ENCODE peak calls at places on chromosomes 16 and 17, in seven cellular contexts. A is keratinocyte; O is stimulated activated CD8-positive, alpha-beta memory T cell treated with anti-CD3 and anti-CD28 coated beads, Interleukin-4, amount 100 ng/mL, for 24 hours; R is cardiac muscle cell; V is NCI-H2107; C is skeletal muscle cell; P is NCI-H446. G is an unnamed sample.
A peak's percentile ranks its signal among the peaks of the same experiment; 100 is the strongest.

GRCh38 chr16:85626191-85626951 is 13.2 kb downstream of the GSE1 start:
- DNase-seq in A (no peak), O (no peak), R (peak; percentile 73), V (no peak), C (no peak), P (no peak), G (no peak)

GRCh38 chr16:21560462-21560861 is 38.9 kb upstream of the METTL9 start:
- DNase-seq in A (no peak), O (no peak), R (no peak), V (no peak), C (no peak), P (no peak), G (no peak)

GRCh38 chr16:1826691-1827573 is at the start of the genes FAHD1 and HAGH:
- DNase-seq in A (no peak), O (peak; percentile 80), R (peak; percentile 93), V (peak; percentile 67), C (peak; percentile 80), P (peak; percentile 82), G (peak; percentile 98)

GRCh38 chr16:65319621-65320231 is 197.9 kb upstream of the CDH11 start:
- DNase-seq in A (no peak), O (no peak), R (no peak), V (no peak), C (no peak), P (no peak), G (no peak)

GRCh38 chr16:27966756-27967155 is 96.8 kb downstream of the GSG1L start:
- DNase-seq in A (no peak), O (no peak), R (no peak), V (no peak), C (no peak), P (no peak), G (no peak)

GRCh38 chr17:57589151-57590034 is 155.7 kb downstream of the CCDC182 start:
- DNase-seq in A (no peak), O (no peak), R (no peak), V (no peak), C (no peak), P (no peak), G (no peak)

GRCh38 chr16:85746431-85747227 is 4.3 kb downstream of the C16orf74 start:
- DNase-seq in A (no peak), O (no peak), R (no peak), V (no peak), C (peak; percentile 10), P (no peak), G (no peak)

GRCh38 chr17:31877911-31878702 is 19.1 kb upstream of the COPRS start:
- DNase-seq in A (no peak), O (no peak), R (no peak), V (no peak), C (no peak), P (no peak), G (no peak)

GRCh38 chr16:79393121-79393520 is 207.4 kb downstream of the MAF start:
- DNase-seq in A (no peak), O (no peak), R (peak; percentile 56), V (no peak), C (no peak), P (no peak), G (no peak)

GRCh38 chr16:3094289-3095027 is 4.6 kb downstream of the ZSCAN10 start:
- DNase-seq in A (no peak), O (no peak), R (peak; percentile 53), V (no peak), C (no peak), P (peak; percentile 19), G (no peak)

GRCh38 chr17:62614142-62614541 is 13.3 kb upstream of the MRC2 start:
- DNase-seq in A (no peak), O (no peak), R (peak; percentile 72), V (no peak), C (peak; percentile 84), P (no peak), G (no peak)

GRCh38 chr17:31820691-31821435 is 38.2 kb downstream of the COPRS start:
- DNase-seq in A (no peak), O (no peak), R (no peak), V (no peak), C (no peak), P (no peak), G (no peak)

GRCh38 chr17:57154896-57155295 is 69.8 kb downstream of the AKAP1 start:
- DNase-seq in A (no peak), O (no peak), R (no peak), V (no peak), C (no peak), P (no peak), G (no peak)

GRCh38 chr17:61583242-61583641 is 7.8 kb downstream of the NACA2 start:
- DNase-seq in A (no peak), O (no peak), R (peak; percentile 43), V (peak; percentile 1), C (peak; percentile 18), P (peak; percentile 55), G (peak; percentile 10)

GRCh38 chr16:77273-77806 is 685 bp upstream of the MPG start:
- DNase-seq in A (no peak), O (peak; percentile 9), R (peak; percentile 38), V (no peak), C (no peak), P (no peak), G (peak; percentile 77)

GRCh38 chr17:5816491-5816890 is 232.2 kb upstream of the NLRP1 start:
- DNase-seq in A (no peak), O (no peak), R (no peak), V (no peak), C (no peak), P (no peak), G (no peak)

GRCh38 chr17:50545306-50545705 is 1.7 kb upstream of the SPATA20 start:
- DNase-seq in A (no peak), O (no peak), R (no peak), V (no peak), C (no peak), P (no peak), G (no peak)

GRCh38 chr17:43998552-43998951 is 5.9 kb upstream of the NAGS start:
- DNase-seq in A (no peak), O (no peak), R (no peak), V (no peak), C (no peak), P (no peak), G (no peak)

GRCh38 chr16:77974883-77975282 is 47.5 kb upstream of the CLEC3A start:
- DNase-seq in A (no peak), O (no peak), R (peak; percentile 69), V (no peak), C (no peak), P (no peak), G (no peak)

GRCh38 chr16:49658491-49658890 is 197.4 kb downstream of the ZNF423 start:
- DNase-seq in A (no peak), O (no peak), R (no peak), V (no peak), C (no peak), P (no peak), G (no peak)

G was measured in GM12891.